ENCODE peak calls at places on chromosomes 3 and 15, in ten cellular contexts. R, S, V, X, N, O, M, Y, F and L are unnamed samples.

GRCh38 chr3:166362698-166363097 is 525.5 kb upstream of the BCHE start:
- DNase-seq in N (no peak), V (no peak), O (no peak), X (peak), F (no peak), R (peak), Y (peak), S (no peak), M (no peak), L (no peak)

GRCh38 chr15:51738553-51738952 is 1.1 kb upstream of the LYSMD2 start:
- DNase-seq in Y (no peak), O (no peak), R (no peak), N (no peak), X (no peak), F (no peak), V (no peak), M (no peak), S (no peak), L (no peak)

GRCh38 chr3:58349792-58350626 is 17.3 kb downstream of the PXK start:
- DNase-seq in N (peak), O (no peak), X (no peak), Y (no peak), S (peak), R (no peak), F (peak), V (no peak), M (no peak), L (no peak)

GRCh38 chr15:101276501-101277037 is 716 bp downstream of the SELENOS start:
- DNase-seq in Y (peak), M (peak), S (peak), X (peak), R (peak), O (no peak), N (peak), V (no peak), F (no peak), L (no peak)

GRCh38 chr15:62618432-62618831 is 424.1 kb upstream of the TPM1 start:
- DNase-seq in X (peak), N (no peak), F (no peak), V (no peak), R (peak), S (no peak), O (peak), M (no peak), Y (peak), L (no peak)

GRCh38 chr3:156037356-156037755 is 83.0 kb upstream of the KCNAB1 start:
- DNase-seq in R (no peak), Y (no peak), F (no peak), S (no peak), N (no peak), X (no peak), M (no peak), O (no peak), V (no peak), L (no peak)

GRCh38 chr15:48627260-48627969 is 18.1 kb downstream of the FBN1 start:
- DNase-seq in S (no peak), O (peak), X (peak), N (no peak), R (peak), Y (peak), V (no peak), M (no peak), F (no peak), L (no peak)

GRCh38 chr15:28091313-28091712 is 7.8 kb downstream of the OCA2 start:
- DNase-seq in F (no peak), N (no peak), R (no peak), X (no peak), Y (no peak), O (no peak), M (no peak), V (no peak), S (no peak), L (no peak)

GRCh38 chr3:65776494-65776893 is 262.2 kb downstream of the MAGI1 start:
- DNase-seq in O (peak), V (no peak), X (peak), Y (peak), R (no peak), F (no peak), M (no peak), S (no peak), N (no peak), L (no peak)

GRCh38 chr3:71586810-71587242 is 3.3 kb upstream of the FOXP1 start:
- DNase-seq in S (no peak), O (no peak), F (no peak), M (no peak), R (no peak), Y (no peak), X (no peak), V (no peak), N (no peak), L (no peak)

GRCh38 chr3:53154731-53155320 is 6.2 kb upstream of the PRKCD start:
- DNase-seq in X (no peak), Y (no peak), O (no peak), R (peak), V (no peak), F (peak), M (no peak), S (no peak), N (no peak), L (no peak)

GRCh38 chr15:66089049-66089448 is 164.5 kb downstream of the MEGF11 start:
- DNase-seq in F (no peak), Y (no peak), N (no peak), X (no peak), V (peak), R (no peak), M (no peak), O (no peak), S (no peak), L (no peak)

GRCh38 chr3:8345396-8345795 is 156.2 kb upstream of the LMCD1 start:
- DNase-seq in Y (no peak), M (no peak), N (no peak), O (no peak), F (no peak), S (no peak), V (no peak), X (no peak), R (no peak), L (no peak)

GRCh38 chr3:115217678-115218451 is 70.8 kb upstream of the ZBTB20 start:
- DNase-seq in S (peak), X (peak), Y (peak), N (peak), R (peak), V (peak), O (peak), F (no peak), M (peak), L (peak)

GRCh38 chr3:197789309-197789708 is 1.7 kb upstream of the LRCH3 start:
- DNase-seq in N (no peak), S (no peak), O (no peak), X (peak), M (no peak), R (peak), Y (no peak), F (no peak), V (no peak), L (no peak)

GRCh38 chr3:157369712-157370447 is 66.8 kb upstream of the PTX3 start:
- DNase-seq in O (no peak), N (peak), F (no peak), S (no peak), M (no peak), X (peak), R (no peak), Y (no peak), V (no peak), L (peak)

DNA sequence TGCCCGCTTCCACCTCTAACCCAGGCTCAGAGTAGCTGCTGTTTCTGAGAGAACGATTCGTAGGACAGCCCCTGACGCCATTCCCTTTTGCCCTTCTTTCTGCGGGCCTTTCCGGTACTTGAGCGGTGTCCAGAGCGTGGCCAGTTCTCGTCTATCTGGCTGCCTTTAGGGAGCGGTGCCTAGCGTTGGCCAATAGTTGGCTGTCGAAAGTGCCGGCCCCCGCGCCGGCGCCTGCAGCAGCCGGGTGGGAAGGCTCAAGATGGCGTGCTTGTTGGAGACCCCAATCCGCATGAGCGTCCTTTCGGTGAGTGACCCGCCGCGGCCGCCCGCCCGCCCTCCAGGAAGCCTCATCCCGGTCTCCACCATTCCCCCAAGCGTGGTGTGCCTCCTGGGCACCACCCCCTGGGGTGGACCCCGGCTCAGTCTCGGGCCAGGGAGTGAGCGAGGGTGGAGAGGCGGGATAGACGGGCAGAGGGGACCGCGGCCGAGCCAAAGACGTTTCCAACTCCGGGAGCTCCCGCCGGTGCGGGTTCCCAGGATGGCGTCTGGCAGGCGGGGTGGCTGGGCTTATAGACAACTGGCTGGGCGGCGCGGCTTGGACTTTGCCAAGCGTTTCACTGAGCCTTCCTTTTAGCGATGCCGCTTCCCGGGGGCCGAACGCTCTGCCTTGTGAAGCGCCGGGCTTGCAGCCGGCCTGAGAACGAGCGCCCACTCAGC is at the start of gene ARMC8:
- DNase-seq in M (peak), S (peak), R (no peak), Y (no peak), N (peak), F (peak), X (peak), V (peak), O (peak), L (no peak)
- TF ChIP-seq CTCF in M (no peak), S (peak), R (no peak), Y (no peak), N (no peak), F (no peak), X (no peak), V (no peak), O (no peak), L (no peak)

GRCh38 chr15:88674661-88675060 is 35.8 kb downstream of the ISG20 start:
- DNase-seq in F (no peak), M (no peak), S (no peak), Y (no peak), N (no peak), X (no peak), V (no peak), O (no peak), R (no peak), L (peak)

GRCh38 chr15:88681610-88682221 is 42.9 kb downstream of the ISG20 start:
- DNase-seq in O (no peak), N (no peak), S (no peak), R (no peak), M (no peak), Y (no peak), V (no peak), F (no peak), X (no peak), L (no peak)

GRCh38 chr15:88684345-88684744 is 45.5 kb downstream of the ISG20 start:
- DNase-seq in N (no peak), S (no peak), V (no peak), O (no peak), F (no peak), X (no peak), Y (no peak), R (no peak), M (no peak), L (no peak)

GRCh38 chr15:88678755-88679154 is 39.9 kb downstream of the ISG20 start:
- DNase-seq in X (no peak), Y (no peak), V (no peak), M (no peak), O (no peak), R (no peak), N (no peak), F (no peak), S (no peak), L (no peak)

GRCh38 chr15:88680241-88680910 is 41.6 kb downstream of the ISG20 start:
- DNase-seq in V (no peak), F (no peak), S (no peak), N (no peak), R (no peak), M (no peak), X (no peak), O (no peak), Y (no peak), L (no peak)
- TF ChIP-seq CTCF in V (no peak), F (no peak), S (no peak), N (no peak), R (no peak), M (no peak), X (no peak), O (peak), Y (no peak), L (no peak)

GRCh38 chr3:62332771-62333381 is 40.5 kb downstream of the FEZF2 start:
- DNase-seq in M (peak), Y (no peak), S (no peak), O (peak), R (peak), X (peak), N (peak), V (no peak), F (no peak), L (no peak)
- TF ChIP-seq CTCF in M (peak), Y (peak), S (peak), O (peak), R (no peak), X (peak), N (peak), V (peak), F (no peak), L (peak)

GRCh38 chr3:195227871-195228270 is 43.1 kb downstream of the XXYLT1 start:
- DNase-seq in X (no peak), M (no peak), O (no peak), V (peak), R (peak), S (no peak), F (peak), Y (no peak), N (no peak), L (no peak)

GRCh38 chr3:195224980-195225580 is 45.9 kb downstream of the XXYLT1 start:
- DNase-seq in S (no peak), O (no peak), V (peak), X (no peak), F (no peak), N (no peak), R (no peak), M (no peak), Y (no peak), L (no peak)

GRCh38 chr3:195226445-195226844 is 44.5 kb downstream of the XXYLT1 start:
- DNase-seq in F (no peak), M (no peak), R (no peak), Y (no peak), N (no peak), X (no peak), O (no peak), V (peak), S (no peak), L (no peak)

GRCh38 chr3:195224156-195224979 is 46.6 kb downstream of the XXYLT1 start:
- DNase-seq in M (no peak), X (no peak), O (no peak), R (no peak), N (no peak), V (peak), Y (no peak), S (no peak), F (no peak), L (no peak)

DNA sequence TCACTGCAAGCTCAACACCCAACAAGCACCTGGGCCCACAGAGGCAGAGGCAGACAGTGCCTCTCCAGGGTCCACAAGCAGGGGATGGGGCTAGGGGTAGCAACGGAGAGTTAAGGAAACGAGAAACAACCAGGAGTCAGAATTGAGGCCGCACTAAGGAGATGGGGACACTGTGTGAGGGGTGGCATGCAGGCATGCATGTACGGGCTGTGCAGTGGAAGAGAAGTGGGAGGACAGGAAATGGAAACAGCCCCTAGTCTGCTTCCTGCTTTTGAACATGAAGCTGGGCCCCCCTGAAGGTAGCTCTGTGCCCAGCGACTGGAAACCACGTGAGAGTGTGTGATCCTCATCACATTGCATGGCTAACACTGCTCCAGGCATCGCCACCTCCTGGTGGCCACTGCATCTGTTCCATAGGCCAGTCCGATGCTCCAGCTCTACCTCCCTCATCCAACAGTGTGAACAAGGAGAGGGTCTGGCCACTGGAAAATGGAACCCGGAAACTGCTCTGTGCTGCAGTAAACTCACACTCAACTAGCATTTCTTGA is 44.0 kb downstream of the XXYLT1 start:
- DNase-seq in F (peak), M (no peak), X (no peak), Y (no peak), V (peak), O (no peak), S (no peak), N (no peak), R (no peak), L (no peak)
- TF ChIP-seq CTCF in F (no peak), M (peak), X (peak), Y (peak), V (peak), O (peak), S (peak), N (peak), R (peak), L (peak)

DNA sequence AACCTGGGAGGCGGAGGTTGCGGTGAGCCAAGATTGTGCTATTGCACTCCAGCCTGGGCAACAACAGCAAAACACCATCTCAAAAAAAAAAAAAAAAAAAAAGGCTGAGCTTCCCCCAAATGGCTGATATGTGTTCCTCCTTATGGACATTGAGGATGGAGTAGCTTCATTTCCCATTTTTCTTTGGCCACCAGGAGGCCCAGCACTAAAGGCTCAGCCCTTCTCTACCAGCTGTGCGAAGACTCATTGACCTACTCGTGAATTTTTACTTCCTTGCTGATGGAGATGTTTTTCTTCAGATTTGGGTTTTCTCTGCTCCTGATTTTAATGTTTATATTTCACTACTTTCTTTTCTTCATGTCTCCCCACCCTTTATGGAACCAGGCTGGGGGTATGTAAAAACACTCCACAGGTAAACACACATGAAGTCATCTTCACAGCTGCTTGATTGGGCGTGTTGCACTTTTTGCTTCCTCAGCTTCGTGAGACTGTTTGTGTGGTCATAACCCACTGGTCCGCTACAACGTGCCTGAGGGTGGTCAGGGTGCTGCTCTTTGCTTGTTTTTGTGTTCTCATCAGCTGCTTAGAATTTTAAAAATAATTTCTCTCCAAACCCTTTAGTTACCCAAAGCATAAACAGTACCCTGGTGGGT is 13.5 kb downstream of the SEMA4B start:
- DNase-seq in V (no peak), Y (no peak), R (no peak), S (no peak), M (no peak), O (no peak), F (peak), X (no peak), N (peak), L (no peak)
- TF ChIP-seq CTCF in V (no peak), Y (peak), R (peak), S (peak), M (peak), O (peak), F (no peak), X (peak), N (no peak), L (peak)

GRCh38 chr3:138137901-138138300 is 5.7 kb upstream of the A4GNT start:
- DNase-seq in V (no peak), X (no peak), F (no peak), R (no peak), Y (no peak), N (no peak), S (no peak), M (no peak), O (no peak), L (no peak)

GRCh38 chr3:138132239-138132638 is at the start of gene A4GNT:
- DNase-seq in Y (no peak), O (no peak), N (no peak), M (no peak), R (no peak), X (no peak), F (no peak), V (no peak), S (no peak), L (no peak)

GRCh38 chr3:138136208-138136607 is 4.0 kb upstream of the A4GNT start:
- DNase-seq in O (no peak), V (no peak), N (no peak), X (no peak), F (no peak), R (no peak), S (no peak), Y (no peak), M (no peak), L (no peak)

GRCh38 chr3:138135833-138136194 is 3.6 kb upstream of the A4GNT start:
- DNase-seq in Y (no peak), M (no peak), V (no peak), F (no peak), R (no peak), N (no peak), X (no peak), O (no peak), S (no peak), L (no peak)

GRCh38 chr3:138135141-138135832 is 3.1 kb upstream of the A4GNT start:
- DNase-seq in F (no peak), X (no peak), S (no peak), V (no peak), R (no peak), N (no peak), Y (no peak), M (no peak), O (no peak), L (no peak)
- TF ChIP-seq CTCF in F (no peak), X (no peak), S (no peak), V (no peak), R (no peak), N (no peak), Y (no peak), M (no peak), O (no peak), L (no peak)

DNA sequence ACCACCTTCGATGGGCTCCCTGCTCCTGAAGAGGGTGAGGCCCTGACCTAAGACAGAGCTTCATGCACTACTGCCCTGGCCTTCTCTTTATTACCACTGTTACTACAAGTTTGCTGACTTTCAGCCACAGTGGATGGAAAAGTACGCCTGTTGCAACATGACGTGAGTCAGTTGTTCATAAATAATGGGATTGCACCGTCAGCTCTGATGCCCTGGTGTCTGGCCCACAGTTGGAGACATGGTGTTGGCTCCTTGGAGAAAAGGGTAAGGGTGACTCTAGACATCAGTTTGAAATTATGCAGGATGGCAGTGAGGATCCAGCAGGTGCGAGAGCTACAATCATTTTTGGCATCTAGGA is 5.4 kb downstream of the PAQR5 start:
- DNase-seq in V (no peak), M (no peak), F (no peak), Y (peak), R (peak), N (no peak), X (peak), S (no peak), O (peak), L (no peak)
- TF ChIP-seq CTCF in V (no peak), M (no peak), F (no peak), Y (no peak), R (no peak), N (no peak), X (no peak), S (no peak), O (no peak), L (no peak)